ENCODE peak calls at places on chromosomes 7 and 10, in four cellular contexts. W is uterus; R is stimulated activated CD8-positive, alpha-beta memory T cell treated with anti-CD3 and anti-CD28 coated beads, Interleukin-15, amount 100 ng/mL, for 24 hours; L is DMS 273 treated with DMSO at 0.1 percent for 48 hours. V is an unnamed sample.

GRCh38 chr10:43693602-43694001 is 44.9 kb upstream of the ZNF32 start:
- DNase-seq in W (no peak), R (no peak), L (no peak), V (no peak)

GRCh38 chr10:12448729-12449391 is 99.5 kb downstream of the CAMK1D start:
- DNase-seq in W (peak), R (peak), L (no peak), V (peak)

GRCh38 chr10:124387078-124387874 is 31.4 kb downstream of the OAT start:
- DNase-seq in W (no peak), R (no peak), L (no peak), V (no peak)

GRCh38 chr10:62093863-62094291 is 174.8 kb downstream of the RTKN2 start:
- DNase-seq in W (no peak), R (no peak), L (no peak), V (no peak)

GRCh38 chr10:131737543-131738395 is 163.0 kb upstream of the PPP2R2D start:
- DNase-seq in W (no peak), R (no peak), L (no peak), V (no peak)

GRCh38 chr10:69451784-69452251 is 553 bp downstream of the TSPAN15 start:
- DNase-seq in W (no peak), R (no peak), L (no peak), V (no peak)

GRCh38 chr7:133301444-133301843 is 48.6 kb downstream of the EXOC4 start:
- DNase-seq in W (no peak), R (no peak), L (no peak), V (no peak)

GRCh38 chr10:60025279-60025678 is 118.9 kb upstream of the CCDC6 start:
- DNase-seq in W (no peak), R (no peak), L (no peak), V (no peak)

GRCh38 chr7:91263359-91264082 is 712 bp upstream of the FZD1 start:
- DNase-seq in W (peak), R (no peak), L (no peak), V (no peak)

GRCh38 chr7:90850516-90850915 is 254.4 kb downstream of the CDK14 start:
- DNase-seq in W (no peak), R (no peak), L (peak), V (no peak)

GRCh38 chr10:11719496-11719895 is 22.7 kb upstream of the ECHDC3 start:
- DNase-seq in W (no peak), R (no peak), L (no peak), V (no peak)

GRCh38 chr7:98329100-98329871 is 47.8 kb downstream of the BRI3 start:
- DNase-seq in W (no peak), R (no peak), L (no peak), V (no peak)

GRCh38 chr10:44183667-44184632 is 200.9 kb downstream of the CXCL12 start:
- DNase-seq in W (no peak), R (no peak), L (no peak), V (no peak)

GRCh38 chr10:26792780-26793495 is 67.8 kb downstream of the ABI1 start:
- DNase-seq in W (no peak), R (no peak), L (no peak), V (no peak)